ENCODE peak calls at places on chromosomes 6 and 20, in ten cellular contexts. K, E, U, G, Q, R, O, S, F and M are unnamed samples.

GRCh38 chr6:131136021-131136847 is 967 bp downstream of the AKAP7 start:
- DNase-seq in K (peak; percentile 34), E (no peak), U (no peak), G (no peak), Q (peak; percentile 26), R (peak; percentile 40), O (no peak), S (no peak), F (no peak), M (no peak)

GRCh38 chr6:170516783-170517616 is 36.1 kb downstream of the PSMB1 start:
- DNase-seq in K (peak; percentile 26), E (peak; percentile 61), U (peak; percentile 19), G (no peak), Q (peak; percentile 15), R (peak; percentile 78), O (no peak), S (no peak), F (peak; percentile 34), M (peak; percentile 35)

GRCh38 chr6:36126553-36127458 is 3.5 kb upstream of the MAPK13 start:
- DNase-seq in K (no peak), E (no peak), U (no peak), G (no peak), Q (no peak), R (peak; percentile 69), O (no peak), S (no peak), F (no peak), M (no peak)

GRCh38 chr6:64896939-64897338 is 810.1 kb downstream of the EYS start:
- DNase-seq in K (no peak), E (no peak), U (no peak), G (peak; percentile 55), Q (no peak), R (no peak), O (peak; percentile 32), S (no peak), F (no peak), M (no peak)

GRCh38 chr6:69936674-69937363 is 70.5 kb downstream of the COL19A1 start:
- DNase-seq in K (no peak), E (no peak), U (peak; percentile 54), G (no peak), Q (peak; percentile 21), R (no peak), O (no peak), S (no peak), F (peak; percentile 64), M (no peak)

GRCh38 chr20:90651-91050 is 3.2 kb downstream of the DEFB125 start:
- DNase-seq in K (no peak), E (no peak), U (no peak), G (no peak), Q (no peak), R (no peak), O (no peak), S (no peak), F (no peak), M (no peak)

GRCh38 chr6:25324076-25324762 is 45.0 kb downstream of the CARMIL1 start:
- DNase-seq in K (no peak), E (no peak), U (no peak), G (no peak), Q (no peak), R (no peak), O (no peak), S (no peak), F (no peak), M (no peak)

GRCh38 chr6:122049341-122049740 is 350.1 kb upstream of the HSF2 start:
- DNase-seq in K (peak; percentile 21), E (no peak), U (no peak), G (no peak), Q (no peak), R (peak; percentile 38), O (no peak), S (peak; percentile 21), F (peak; percentile 21), M (no peak)

GRCh38 chr6:435442-436307 is 44.1 kb downstream of the IRF4 start:
- DNase-seq in K (no peak), E (no peak), U (no peak), G (peak; percentile 74), Q (no peak), R (no peak), O (no peak), S (no peak), F (no peak), M (no peak)

GRCh38 chr6:89024456-89024855 is 56.1 kb upstream of the PNRC1 start:
- DNase-seq in K (no peak), E (no peak), U (no peak), G (no peak), Q (no peak), R (no peak), O (no peak), S (no peak), F (no peak), M (no peak)

GRCh38 chr6:13711726-13712484 is at the start of gene RANBP9:
- DNase-seq in K (peak; percentile 89), E (peak; percentile 93), U (peak; percentile 72), G (peak; percentile 98), Q (peak; percentile 88), R (peak; percentile 86), O (peak; percentile 96), S (peak; percentile 89), F (peak; percentile 82), M (peak; percentile 58)

GRCh38 chr6:80332013-80332412 is 225.5 kb downstream of the BCKDHB start:
- DNase-seq in K (no peak), E (no peak), U (no peak), G (no peak), Q (no peak), R (no peak), O (no peak), S (no peak), F (no peak), M (no peak)

GRCh38 chr20:62824476-62825287 is 7.8 kb downstream of the COL9A3 start:
- DNase-seq in K (no peak), E (no peak), U (peak; percentile 64), G (no peak), Q (no peak), R (no peak), O (peak; percentile 93), S (no peak), F (no peak), M (no peak)

GRCh38 chr6:164230804-164231203 is 816.3 kb downstream of the QKI start:
- DNase-seq in K (no peak), E (no peak), U (no peak), G (no peak), Q (no peak), R (no peak), O (no peak), S (no peak), F (no peak), M (no peak)

GRCh38 chr6:56046576-56046975 is 171.2 kb upstream of the BMP5 start:
- DNase-seq in K (no peak), E (no peak), U (peak; percentile 74), G (peak; percentile 70), Q (peak; percentile 17), R (peak; percentile 1), O (peak; percentile 67), S (peak; percentile 15), F (no peak), M (no peak)

GRCh38 chr20:373171-373890 is 7.2 kb upstream of the TRIB3 start:
- DNase-seq in K (no peak), E (no peak), U (no peak), G (peak; percentile 82), Q (peak; percentile 29), R (peak; percentile 92), O (no peak), S (no peak), F (no peak), M (no peak)

GRCh38 chr6:116648161-116648560 is 20.4 kb downstream of the ZUP1 start:
- DNase-seq in K (no peak), E (no peak), U (no peak), G (no peak), Q (no peak), R (peak; percentile 51), O (no peak), S (no peak), F (no peak), M (no peak)

GRCh38 chr6:116651916-116652315 is 16.6 kb downstream of the ZUP1 start:
- DNase-seq in K (no peak), E (no peak), U (no peak), G (no peak), Q (no peak), R (no peak), O (no peak), S (no peak), F (no peak), M (no peak)

GRCh38 chr6:116649129-116649528 is 19.4 kb downstream of the ZUP1 start:
- DNase-seq in K (no peak), E (no peak), U (no peak), G (no peak), Q (no peak), R (no peak), O (no peak), S (no peak), F (no peak), M (no peak)
- H3K27ac ChIP-seq in K (no peak overlapping the region), E (no peak overlapping the region), U (no peak overlapping the region), G (no peak overlapping the region), Q (no peak overlapping the region), R (no peak overlapping the region), O (no peak overlapping the region), S (no peak overlapping the region), F (no peak overlapping the region), M (no peak overlapping the region)

GRCh38 chr6:165854061-165854862 is 191.2 kb upstream of the PDE10A start:
- DNase-seq in K (no peak), E (no peak), U (no peak), G (no peak), Q (no peak), R (no peak), O (no peak), S (no peak), F (no peak), M (no peak)
- H3K27me3 ChIP-seq in K (peaks cover 9% of the 10 kb centered on the region), E (peaks cover 9% of the 10 kb centered on the region), U (peaks cover 22% of the 10 kb centered on the region), G (peaks cover 88% of the 10 kb centered on the region), Q (peaks cover 50% of the 10 kb centered on the region), R (no peaks in the 10 kb centered on the region), O (peaks cover 10% of the 10 kb centered on the region), S (peaks cover 72% of the 10 kb centered on the region), F (peaks cover 17% of the 10 kb centered on the region), M (peaks cover 21% of the 10 kb centered on the region)

DNA sequence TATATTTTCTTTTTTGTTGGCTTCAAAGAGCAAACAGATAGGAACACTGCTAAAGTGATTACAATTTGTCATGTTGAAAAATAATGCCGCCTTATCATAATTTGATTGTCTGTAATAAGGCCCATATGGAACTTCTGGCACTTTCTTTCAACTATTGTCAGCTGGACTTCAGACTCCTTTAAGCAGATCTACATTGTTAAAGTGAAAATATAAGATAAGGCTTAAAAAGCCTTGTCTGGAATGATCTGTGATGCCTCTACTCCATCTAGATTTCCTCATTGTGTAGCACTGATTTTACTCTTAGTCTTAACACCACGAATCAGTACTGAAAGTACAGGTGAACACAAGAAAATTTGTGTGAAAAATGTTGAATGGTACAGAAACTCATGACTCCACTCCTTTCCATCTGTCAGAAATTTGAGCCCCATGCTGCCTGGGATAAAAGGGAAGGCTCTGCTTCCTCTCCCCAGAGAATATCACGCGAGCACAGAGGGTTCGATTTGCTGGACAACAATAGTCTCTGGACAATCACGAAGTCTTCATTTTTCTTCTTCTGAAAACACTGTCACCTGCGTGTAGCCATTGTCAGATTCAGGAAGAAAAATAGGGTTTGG is 56.0 kb downstream of the BCAS1 start:
- DNase-seq in K (no peak), E (no peak), U (no peak), G (no peak), Q (no peak), R (no peak), O (no peak), S (no peak), F (no peak), M (no peak)
- H3K4me3 ChIP-seq in K (no peak overlapping the region), E (no peak overlapping the region), U (no peak overlapping the region), G (no peak overlapping the region), Q (no peak overlapping the region), R (no peak overlapping the region), O (no peak overlapping the region), S (no peak overlapping the region), F (no peak overlapping the region), M (no peak overlapping the region)

GRCh38 chr6:110528051-110528929 is 51.9 kb upstream of the SLC22A16 start:
- DNase-seq in K (peak; percentile 60), E (peak; percentile 53), U (peak; percentile 27), G (no peak), Q (peak; percentile 51), R (peak; percentile 88), O (no peak), S (no peak), F (peak; percentile 73), M (no peak)
- H3K27ac ChIP-seq in K (peak overlapping the region; percentile 14), E (no peak overlapping the region), U (peak overlapping the region; percentile 21), G (no peak overlapping the region), Q (peak overlapping the region; percentile 36), R (peak overlapping the region; percentile 73), O (no peak overlapping the region), S (peak overlapping the region; percentile 50), F (peak overlapping the region; percentile 73), M (no peak overlapping the region)